ENCODE peak calls at places on chromosomes 12 and 14, in ten cellular contexts. J is fibroblast of lung, I is K562, H is astrocyte, T is HCT116, P is neural progenitor cell, Z is H1, U is endothelial cell of umbilical vein, N is MM.1S, B is GM23248. Q is an unnamed sample.
A peak's percentile ranks its signal among the peaks of the same experiment; 100 is the strongest.

GRCh38 chr12:49368240-49368600 is 958 bp downstream of the SPATS2 start:
- DNase-seq in Z (no peak), H (no peak), T (no peak), J (no peak), U (no peak), B (peak; percentile 22), I (no peak), P (no peak), N (peak; percentile 12), Q (no peak)

GRCh38 chr12:2027379-2027778 is 23.1 kb upstream of the DCP1B start:
- DNase-seq in I (no peak), N (no peak), J (peak; percentile 50), H (peak; percentile 39), Z (no peak), B (no peak), P (no peak), U (no peak), T (no peak), Q (no peak)

GRCh38 chr14:89373185-89373584 is 43.8 kb downstream of the FOXN3 start:
- DNase-seq in I (no peak), J (no peak), Z (no peak), U (no peak), B (no peak), N (no peak), P (no peak), H (no peak), T (no peak), Q (no peak)

GRCh38 chr12:110199360-110200123 is 75.4 kb downstream of the IFT81 start:
- DNase-seq in J (peak; percentile 87), T (no peak), Z (no peak), B (peak; percentile 73), H (peak; percentile 84), U (peak; percentile 94), P (no peak), I (no peak), N (peak; percentile 45), Q (peak; percentile 30)

GRCh38 chr12:65232490-65233077 is 45.9 kb upstream of the MSRB3 start:
- DNase-seq in P (no peak), J (peak; percentile 11), I (no peak), U (peak; percentile 62), T (no peak), Z (no peak), N (peak; percentile 42), B (peak; percentile 56), H (peak; percentile 15), Q (peak; percentile 45)

GRCh38 chr12:102371177-102371576 is 109.2 kb downstream of the IGF1 start:
- DNase-seq in P (no peak), Z (no peak), T (no peak), J (no peak), B (no peak), I (no peak), H (no peak), N (no peak), U (no peak), Q (no peak)

GRCh38 chr12:105674871-105675699 is 344.6 kb downstream of the C12orf75 start:
- DNase-seq in U (no peak), N (no peak), T (no peak), J (no peak), B (no peak), H (no peak), Z (no peak), I (no peak), P (no peak), Q (no peak)

GRCh38 chr14:27015046-27015445 is 417.2 kb upstream of the NOVA1 start:
- DNase-seq in U (no peak), B (no peak), J (no peak), H (no peak), I (no peak), P (no peak), T (no peak), N (no peak), Z (no peak), Q (no peak)

GRCh38 chr14:36556811-36557433 is 25.5 kb downstream of the NKX2-8 start:
- DNase-seq in J (peak; percentile 4), P (peak; percentile 39), H (no peak), B (peak; percentile 56), T (peak; percentile 19), U (peak; percentile 20), I (peak; percentile 36), Z (peak; percentile 65), N (no peak), Q (peak; percentile 56)

GRCh38 chr14:74510955-74511354 is 17.4 kb downstream of the ISCA2 start:
- DNase-seq in J (peak; percentile 66), B (peak; percentile 96), Z (no peak), N (no peak), U (peak; percentile 15), T (no peak), P (no peak), H (peak; percentile 52), I (no peak), Q (peak; percentile 70)

GRCh38 chr14:100100032-100100405 is 34.8 kb downstream of the EVL start:
- DNase-seq in J (no peak), I (no peak), U (no peak), H (no peak), Z (no peak), T (no peak), P (no peak), N (no peak), B (no peak), Q (no peak)

GRCh38 chr14:94562019-94562418 is 777 bp downstream of the SERPINA4 start:
- DNase-seq in J (no peak), N (peak; percentile 9), H (no peak), P (no peak), T (no peak), I (no peak), U (no peak), B (no peak), Z (no peak), Q (no peak)

GRCh38 chr12:79618848-79619404 is 71.8 kb downstream of the PAWR start:
- DNase-seq in T (no peak), U (no peak), N (no peak), H (peak; percentile 68), B (peak; percentile 87), I (no peak), P (no peak), J (peak; percentile 78), Z (no peak), Q (peak; percentile 58)

GRCh38 chr12:102093319-102093718 is 26.6 kb downstream of the NUP37 start:
- DNase-seq in B (peak; percentile 53), N (no peak), J (peak; percentile 53), U (no peak), P (no peak), H (peak; percentile 39), I (no peak), Z (no peak), T (no peak), Q (no peak)

GRCh38 chr14:92513966-92514843 is 624 bp downstream of the RIN3 start:
- DNase-seq in H (peak; percentile 28), J (peak; percentile 36), T (no peak), U (peak; percentile 34), Z (peak; percentile 61), P (peak; percentile 43), N (no peak), I (no peak), B (peak; percentile 60), Q (no peak)
- TF ChIP-seq EZH2 in H (no peak), J (no peak), T (no peak), U (no peak), Z (peak; percentile 84), P (peak; percentile 94), N (no peak), I (no peak), B (no peak), Q (no peak)

DNA sequence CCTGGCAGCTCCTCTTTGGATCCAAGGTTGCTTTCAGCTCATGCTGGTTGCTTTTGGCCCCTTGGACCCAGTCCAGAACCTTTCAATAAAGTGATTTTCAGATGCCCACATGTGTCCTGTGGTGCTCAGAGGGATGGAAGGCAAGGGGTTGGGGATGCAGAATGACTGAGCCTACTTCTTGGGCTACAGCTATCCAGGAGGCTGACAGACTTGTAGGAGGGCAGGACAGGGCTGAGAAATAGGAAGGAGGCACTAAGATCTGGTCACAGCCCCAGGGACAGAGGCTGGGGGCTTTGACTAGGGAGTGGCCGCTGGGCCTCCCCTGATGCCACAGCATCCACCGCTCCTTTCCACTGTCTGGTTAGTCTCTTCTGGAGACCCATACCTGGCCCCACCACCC is 1.2 kb upstream of the HOXC11 start:
- DNase-seq in B (no peak), P (no peak), N (no peak), J (no peak), T (no peak), U (no peak), Z (no peak), H (no peak), I (no peak), Q (no peak)
- H4K20me1 ChIP-seq in B (no peaks in the 10 kb centered on the region), P (peaks cover 91% of the 10 kb centered on the region), N (no peaks in the 10 kb centered on the region), J (no peaks in the 10 kb centered on the region), T (no peaks in the 10 kb centered on the region), U (no peaks in the 10 kb centered on the region), Z (peaks cover 33% of the 10 kb centered on the region), H (no peaks in the 10 kb centered on the region), I (peaks cover 5% of the 10 kb centered on the region), Q (no peaks in the 10 kb centered on the region)

GRCh38 chr14:72893636-72894322 is at the start of gene DPF3:
- DNase-seq in N (peak; percentile 92), B (peak; percentile 99), Z (peak; percentile 96), I (peak; percentile 96), J (peak; percentile 95), T (peak; percentile 91), H (peak; percentile 90), P (peak; percentile 99), U (peak; percentile 97), Q (peak; percentile 99)

GRCh38 chr14:72892103-72892878 is 1.6 kb downstream of the DPF3 start:
- DNase-seq in Z (no peak), I (no peak), H (peak; percentile 26), N (peak; percentile 41), P (peak; percentile 62), U (peak; percentile 56), J (peak; percentile 46), T (no peak), B (peak; percentile 70), Q (peak; percentile 55)

GRCh38 chr14:72892879-72893635 is 844 bp downstream of the DPF3 start:
- DNase-seq in U (peak; percentile 52), H (no peak), T (no peak), J (peak; percentile 33), Z (peak; percentile 65), P (peak; percentile 63), N (peak; percentile 15), B (peak; percentile 67), I (peak; percentile 51), Q (peak; percentile 38)

GRCh38 chr14:72894323-72894622 is 372 bp upstream of the DPF3 start:
- DNase-seq in P (no peak), J (peak; percentile 13), I (no peak), H (no peak), B (no peak), U (no peak), N (no peak), T (no peak), Z (no peak), Q (no peak)

GRCh38 chr14:72894623-72895378 is 900 bp upstream of the DPF3 start:
- DNase-seq in H (no peak), J (peak; percentile 27), Z (peak; percentile 68), B (peak; percentile 30), I (peak; percentile 35), U (peak; percentile 59), P (peak; percentile 59), T (no peak), N (no peak), Q (peak; percentile 55)
- TF ChIP-seq EZH2 in H (no peak), J (no peak), Z (peak; percentile 15), B (no peak), I (no peak), U (no peak), P (no peak), T (no peak), N (no peak), Q (no peak)

DNA sequence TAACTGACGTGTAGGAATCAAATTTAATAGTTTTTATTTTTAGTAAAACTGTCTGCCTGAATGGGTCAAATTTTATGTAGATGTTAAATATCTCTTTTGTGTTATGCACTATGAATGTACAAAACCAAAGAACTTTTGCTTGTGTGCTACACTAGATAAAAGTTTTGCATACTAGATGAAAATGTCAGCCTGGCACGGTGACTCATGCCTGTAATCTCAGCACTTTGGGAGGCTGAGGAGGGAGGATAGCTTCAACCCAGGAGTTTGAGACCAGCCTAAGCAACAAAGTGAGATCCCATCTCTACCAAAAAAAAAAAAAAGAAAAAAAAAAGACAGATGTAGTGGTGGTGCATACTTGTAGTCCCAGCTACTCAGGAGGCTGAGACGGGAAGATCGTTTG is 11.1 kb downstream of the AEBP2 start:
- DNase-seq in T (no peak), U (no peak), I (no peak), H (no peak), Z (peak; percentile 19), P (no peak), J (no peak), B (no peak), N (no peak), Q (no peak)
- H4K20me1 ChIP-seq in T (peaks cover 30% of the 10 kb centered on the region), U (peaks cover 4% of the 10 kb centered on the region), I (peaks cover 27% of the 10 kb centered on the region), H (peaks cover 89% of the 10 kb centered on the region), Z (peaks cover 29% of the 10 kb centered on the region), P (peaks cover 93% of the 10 kb centered on the region), J (peaks cover 3% of the 10 kb centered on the region), B (peaks cover 8% of the 10 kb centered on the region), N (peaks cover 7% of the 10 kb centered on the region), Q (no peaks in the 10 kb centered on the region)

Q was measured in PC-3.